ENCODE peak calls at places on chromosomes 4 and X, in nine cellular contexts. F is AG09319; Z is posterior cingulate gyrus; X is cortex of kidney; W is Right ventricle myocardium superior; V is fibroblast of mammary gland; G is stimulated activated CD4-positive, alpha-beta T cell treated with anti-CD3 and anti-CD28 coated beads, Interleukin-2, amount 100 ng/mL, for 4 hours; U is H9; R is effector memory CD4-positive, alpha-beta T cell. M is an unnamed sample.

GRCh38 chr4:153440475-153440874 is 25.7 kb upstream of the TMEM131L start:
- DNase-seq in F (no peak), Z (no peak), X (no peak), W (no peak), V (no peak), G (no peak), U (no peak), R (no peak), M (no peak)

GRCh38 chrX:30875957-30876356 is 13.1 kb downstream of the TAB3 start:
- DNase-seq in F (peak; percentile 8), Z (no peak), X (no peak), W (no peak), V (peak; percentile 87), G (no peak), U (no peak), R (no peak), M (no peak)

GRCh38 chr4:82784615-82785247 is 13.9 kb downstream of the SCD5 start:
- DNase-seq in F (no peak), Z (no peak), X (no peak), W (no peak), V (peak; percentile 78), G (no peak), U (peak; percentile 28), R (no peak), M (no peak)

GRCh38 chrX:118588715-118589114 is 93.1 kb downstream of the DOCK11 start:
- DNase-seq in F (no peak), Z (no peak), X (no peak), W (no peak), V (no peak), G (no peak), U (no peak), R (no peak), M (no peak)

GRCh38 chr4:55742655-55743191 is 76.9 kb upstream of the EXOC1L start:
- DNase-seq in F (no peak), Z (no peak), X (no peak), W (no peak), V (peak; percentile 46), G (no peak), U (no peak), R (no peak), M (no peak)

GRCh38 chr4:177480796-177481195 is 38.6 kb upstream of the AGA start:
- DNase-seq in F (no peak), Z (no peak), X (no peak), W (no peak), V (peak; percentile 34), G (no peak), U (no peak), R (no peak), M (no peak)

GRCh38 chrX:14997271-14997670 is 124.0 kb downstream of the MOSPD2 start:
- DNase-seq in F (no peak), Z (no peak), X (no peak), W (no peak), V (no peak), G (no peak), U (no peak), R (no peak), M (no peak)

GRCh38 chr4:68132342-68132741 is 2.7 kb upstream of the TMPRSS11F start:
- DNase-seq in F (no peak), Z (no peak), X (no peak), W (no peak), V (no peak), G (no peak), U (no peak), R (no peak), M (no peak)

GRCh38 chr4:1192091-1192492 is 19.7 kb upstream of the SPON2 start:
- DNase-seq in F (peak; percentile 88), Z (peak; percentile 71), X (no peak), W (peak; percentile 86), V (peak; percentile 99), G (no peak), U (no peak), R (no peak), M (no peak)